ENCODE peak calls at places on chromosomes 2 and 18, in seven cellular contexts. M is neuronal stem cell, Q is H9, J is IMR-90, B is trophoblast cell, F is H1, K is mesenchymal stem cell. R is an unnamed sample.

GRCh38 chr18:10015941-10016819 is 102.4 kb downstream of the VAPA start:
- DNase-seq in M (no peak), Q (no peak), J (peak), B (peak), F (no peak), K (peak), R (peak)

GRCh38 chr2:239329284-239329971 is 71.4 kb downstream of the HDAC4 start:
- DNase-seq in M (no peak), Q (no peak), J (peak), B (no peak), F (peak), K (no peak), R (no peak)

GRCh38 chr2:232026941-232027340 is 65.4 kb downstream of the DIS3L2 start:
- DNase-seq in M (no peak), Q (no peak), J (no peak), B (no peak), F (no peak), K (no peak), R (no peak)

GRCh38 chr2:198287706-198288105 is 483.3 kb downstream of the PLCL1 start:
- DNase-seq in M (no peak), Q (no peak), J (no peak), B (no peak), F (no peak), K (peak), R (no peak)

GRCh38 chr2:62459672-62460071 is 46.3 kb downstream of the TMEM17 start:
- DNase-seq in M (no peak), Q (no peak), J (no peak), B (no peak), F (no peak), K (no peak), R (no peak)

GRCh38 chr2:162014751-162015150 is 59.3 kb downstream of the DPP4 start:
- DNase-seq in M (no peak), Q (no peak), J (peak), B (no peak), F (no peak), K (no peak), R (no peak)

GRCh38 chr18:76450452-76450851 is 44.6 kb downstream of the ZNF516 start:
- DNase-seq in M (no peak), Q (no peak), J (peak), B (no peak), F (peak), K (no peak), R (no peak)

GRCh38 chr2:65605427-65606058 is 173.1 kb upstream of the SPRED2 start:
- DNase-seq in M (no peak), Q (no peak), J (no peak), B (peak), F (peak), K (no peak), R (no peak)

GRCh38 chr2:112750560-112750843 is 13.9 kb downstream of the CKAP2L start:
- DNase-seq in M (no peak), Q (no peak), J (peak), B (no peak), F (no peak), K (peak), R (no peak)

GRCh38 chr2:66322481-66322880 is 112.4 kb upstream of the MEIS1 start:
- DNase-seq in M (no peak), Q (no peak), J (no peak), B (no peak), F (no peak), K (no peak), R (no peak)

GRCh38 chr2:49973917-49974368 is 819.6 kb upstream of the FSHR start:
- DNase-seq in M (peak), Q (peak), J (no peak), B (no peak), F (peak), K (peak), R (peak)

GRCh38 chr2:45888167-45888566 is 236.7 kb downstream of the PRKCE start:
- DNase-seq in M (no peak), Q (no peak), J (peak), B (no peak), F (no peak), K (peak), R (no peak)

GRCh38 chr2:167749016-167749415 is 498.4 kb downstream of the STK39 start:
- DNase-seq in M (no peak), Q (no peak), J (no peak), B (no peak), F (no peak), K (no peak), R (no peak)

GRCh38 chr2:131038258-131039100 is 54.8 kb downstream of the FAM168B start:
- DNase-seq in M (no peak), Q (no peak), J (no peak), B (no peak), F (no peak), K (no peak), R (no peak)

GRCh38 chr2:170822885-170823799 is 6.5 kb downstream of the GAD1 start:
- DNase-seq in M (peak), Q (peak), J (no peak), B (no peak), F (peak), K (no peak), R (peak)

GRCh38 chr2:74849228-74849892 is 15.4 kb downstream of the HK2 start:
- DNase-seq in M (no peak), Q (peak), J (peak), B (no peak), F (no peak), K (no peak), R (peak)

GRCh38 chr2:170817247-170817998 is 736 bp downstream of the GAD1 start:
- DNase-seq in M (peak), Q (peak), J (peak), B (no peak), F (peak), K (peak), R (peak)

DNA sequence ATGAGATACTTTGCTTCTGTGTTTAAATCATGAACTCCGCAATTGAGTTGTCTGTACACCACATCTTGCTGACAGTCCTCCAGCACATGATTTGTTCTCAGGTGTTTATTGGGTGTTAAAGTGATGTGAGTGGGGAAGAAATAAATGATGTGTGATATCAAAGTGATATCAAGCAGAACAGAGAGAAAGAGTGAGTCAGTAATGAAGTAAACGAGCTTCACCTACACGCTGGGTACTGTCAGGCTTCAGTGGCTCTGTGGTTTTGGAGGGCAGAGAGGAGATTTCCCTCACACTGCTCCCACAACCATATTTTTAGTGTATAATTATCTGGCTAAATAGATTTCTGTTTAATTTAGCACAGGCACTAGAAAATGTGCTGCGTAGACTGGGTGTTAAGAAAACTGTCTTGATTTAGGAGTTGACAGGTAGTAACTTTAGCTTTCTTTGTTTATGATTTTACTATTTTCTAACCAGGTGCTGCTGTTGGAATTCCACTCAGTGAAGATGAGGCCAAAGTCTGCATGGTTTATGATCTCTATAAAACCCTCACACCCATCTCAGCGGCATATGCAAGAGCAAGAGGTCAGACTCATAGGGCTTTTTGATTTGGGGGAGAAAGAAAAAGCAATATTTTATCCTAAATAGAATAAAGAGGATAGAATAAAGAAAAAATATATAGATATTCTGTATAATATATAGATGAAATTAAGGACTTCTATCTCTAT is 21.2 kb downstream of the ATIC start:
- DNase-seq in M (no peak), Q (no peak), J (no peak), B (no peak), F (no peak), K (no peak), R (no peak)
- H2BK5ac ChIP-seq in M (no peak), Q (no peak), J (no peak), B (no peak), F (no peak), K (no peak), R (no peak)

GRCh38 chr18:39485696-39486095 is 1920.1 kb upstream of the CELF4 start:
- DNase-seq in M (no peak), Q (no peak), J (peak), B (no peak), F (no peak), K (peak), R (no peak)

GRCh38 chr18:39486268-39486667 is 1920.7 kb upstream of the CELF4 start:
- DNase-seq in M (no peak), Q (no peak), J (no peak), B (no peak), F (no peak), K (no peak), R (peak)

GRCh38 chr18:39491408-39491807 is 1925.8 kb upstream of the CELF4 start:
- DNase-seq in M (no peak), Q (no peak), J (no peak), B (no peak), F (no peak), K (no peak), R (no peak)

GRCh38 chr18:39489426-39489825 is 1923.8 kb upstream of the CELF4 start:
- DNase-seq in M (no peak), Q (no peak), J (no peak), B (no peak), F (no peak), K (no peak), R (no peak)

GRCh38 chr18:39487932-39488331 is 1922.3 kb upstream of the CELF4 start:
- DNase-seq in M (no peak), Q (no peak), J (no peak), B (no peak), F (no peak), K (no peak), R (no peak)
- H2BK5ac ChIP-seq in M (no peak), Q (no peak), J (no peak), B (no peak), F (no peak), K (no peak), R (no peak)

GRCh38 chr2:216696751-216697560 is 1.6 kb upstream of the IGFBP5 start:
- DNase-seq in M (no peak), Q (no peak), J (peak), B (no peak), F (no peak), K (peak), R (peak)
- H2BK5ac ChIP-seq in M (no peak), Q (no peak), J (peak), B (peak), F (no peak), K (no peak), R (no peak)

DNA sequence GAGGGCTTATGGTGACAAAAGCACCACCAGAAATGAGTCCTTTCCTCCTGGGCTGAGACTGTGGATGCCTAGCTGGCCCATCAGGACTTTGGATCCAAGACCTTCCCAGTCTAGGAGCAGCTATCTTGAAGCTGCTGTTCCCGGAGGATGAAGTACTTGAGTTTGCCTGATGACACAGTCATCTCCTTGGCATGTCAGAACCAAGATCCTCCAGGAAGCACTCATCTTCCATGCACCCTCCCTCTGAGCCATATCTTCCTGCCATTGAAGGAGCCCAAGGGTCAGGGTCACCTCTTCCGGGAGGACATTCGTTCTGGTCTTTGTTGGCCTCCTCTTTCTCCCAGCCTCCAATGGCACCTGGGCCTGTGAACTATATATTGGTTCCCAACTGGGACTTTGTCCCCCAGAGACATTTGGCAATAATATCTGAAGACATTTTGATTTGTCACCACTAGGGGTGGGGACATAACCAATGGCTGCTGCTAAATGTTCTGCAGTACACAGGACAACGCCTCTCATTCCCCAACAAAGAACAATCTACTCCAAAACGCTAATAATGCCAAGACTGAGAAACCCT is 4.3 kb upstream of the MYO7B start:
- DNase-seq in M (no peak), Q (no peak), J (peak), B (peak), F (no peak), K (peak), R (no peak)
- H2BK5ac ChIP-seq in M (no peak), Q (no peak), J (no peak), B (no peak), F (no peak), K (no peak), R (no peak)

DNA sequence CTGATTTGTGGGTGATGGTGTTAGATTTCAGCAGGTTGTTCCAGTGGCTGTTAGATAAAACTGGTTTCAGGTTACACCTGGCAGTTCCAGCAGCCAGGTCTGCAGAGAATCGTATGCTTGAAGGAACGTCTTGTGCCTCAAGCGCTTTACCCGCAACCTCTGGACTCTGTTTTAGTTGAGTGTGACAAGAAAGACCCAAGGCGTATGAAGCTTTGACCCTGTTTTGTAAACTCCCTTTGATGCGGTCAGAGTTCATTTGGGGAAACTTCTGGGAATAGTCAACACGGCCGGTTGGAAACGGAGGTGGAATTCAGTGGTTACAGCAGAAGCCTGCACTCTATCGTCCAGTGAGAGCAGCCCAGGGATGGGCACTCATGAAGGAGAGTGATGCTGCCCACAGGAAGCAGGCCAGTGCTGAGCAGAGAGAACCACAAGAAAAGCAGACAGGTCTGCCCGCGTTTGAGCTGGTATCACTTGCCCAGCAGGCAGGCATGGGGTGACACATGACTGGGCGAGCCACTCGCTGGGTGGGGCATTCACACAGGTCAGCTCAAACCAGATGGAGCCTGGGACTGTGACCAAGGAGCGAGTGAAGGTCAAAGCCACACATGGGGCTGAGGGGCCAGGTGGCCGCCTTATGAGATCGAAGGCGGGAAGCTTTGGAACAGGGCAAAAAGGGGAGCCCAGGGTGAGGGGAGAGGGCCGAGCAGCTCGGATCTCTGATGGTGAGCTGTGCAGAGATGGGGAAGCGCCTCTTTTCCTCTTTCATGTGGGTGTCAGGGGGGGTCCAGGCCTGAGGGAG is 99.6 kb upstream of the MBOAT2 start:
- DNase-seq in M (no peak), Q (no peak), J (no peak), B (peak), F (peak), K (peak), R (peak)
- H2BK5ac ChIP-seq in M (no peak), Q (no peak), J (no peak), B (peak), F (peak), K (no peak), R (no peak)

DNA sequence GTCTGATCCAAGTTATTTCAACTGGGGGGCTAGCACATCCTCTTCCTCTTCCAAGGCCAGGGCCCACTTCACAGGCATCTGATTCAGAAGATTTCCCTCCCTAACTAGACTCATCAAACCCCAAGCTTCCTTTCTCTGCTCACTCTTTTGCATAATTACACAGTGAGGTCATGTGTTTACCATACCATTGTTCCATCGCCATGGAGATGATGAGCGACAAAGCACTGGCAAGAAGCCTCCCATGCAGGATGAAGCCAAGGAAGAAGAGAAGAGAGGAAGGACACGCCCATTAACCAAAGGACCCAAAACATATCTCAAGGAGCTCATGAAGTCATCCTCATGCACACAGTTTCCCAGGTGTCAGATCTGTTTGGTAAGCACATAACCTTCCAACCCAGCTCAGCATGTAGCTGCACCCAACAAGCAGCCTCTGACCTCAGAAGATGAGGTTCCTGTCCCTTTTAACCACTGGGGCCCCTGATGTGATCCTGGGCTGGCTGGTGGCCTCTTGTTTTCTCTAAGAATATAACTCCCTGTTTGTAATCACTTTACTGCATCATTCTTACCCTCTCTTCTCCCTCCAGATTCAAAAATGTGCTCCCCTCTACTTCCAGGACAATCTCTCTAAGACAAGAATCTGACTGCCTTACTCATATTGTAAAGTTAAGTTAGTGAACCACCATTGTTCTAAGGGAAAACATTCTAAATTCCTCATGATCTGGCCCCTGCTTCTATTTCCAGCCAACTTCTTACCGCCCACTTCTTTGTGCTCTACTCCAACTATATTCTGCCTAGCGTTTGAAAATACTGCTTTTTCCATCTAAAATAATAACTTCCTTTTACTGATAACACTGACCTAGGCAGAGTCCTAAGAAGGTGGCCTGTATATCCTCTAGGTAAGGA is 190.1 kb downstream of the TTC32 start:
- DNase-seq in M (peak), Q (peak), J (peak), B (peak), F (no peak), K (peak), R (peak)
- H2BK5ac ChIP-seq in M (no peak), Q (no peak), J (peak), B (no peak), F (no peak), K (no peak), R (no peak)

GRCh38 chr2:17729880-17730279 is 23.7 kb downstream of the SMC6 start:
- DNase-seq in M (no peak), Q (no peak), J (no peak), B (no peak), F (no peak), K (no peak), R (no peak)

GRCh38 chr2:17736989-17737388 is 16.6 kb downstream of the SMC6 start:
- DNase-seq in M (no peak), Q (no peak), J (peak), B (no peak), F (no peak), K (no peak), R (no peak)

GRCh38 chr2:17733650-17734049 is 20.0 kb downstream of the SMC6 start:
- DNase-seq in M (no peak), Q (no peak), J (no peak), B (no peak), F (no peak), K (no peak), R (no peak)

GRCh38 chr2:17740203-17740602 is 13.4 kb downstream of the SMC6 start:
- DNase-seq in M (no peak), Q (no peak), J (no peak), B (no peak), F (no peak), K (no peak), R (no peak)

DNA sequence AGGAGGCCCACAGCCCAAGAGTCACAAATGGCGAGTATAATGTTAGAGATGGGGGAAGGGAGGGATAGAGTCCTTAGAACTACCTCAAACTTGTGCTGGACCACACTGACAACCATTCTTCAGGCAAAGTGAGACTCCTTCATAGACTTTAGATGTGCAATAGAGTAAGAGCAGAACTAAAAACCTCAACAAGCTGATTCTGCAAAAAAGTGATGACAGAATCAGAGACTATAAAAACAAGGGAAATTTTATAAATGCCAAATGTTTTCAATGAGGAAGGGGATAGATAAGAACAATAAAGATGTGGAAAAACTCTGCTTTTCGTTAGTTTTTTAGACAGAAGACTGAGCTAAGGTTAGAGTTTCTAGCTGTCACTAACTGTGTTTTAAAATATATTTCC is 17.7 kb downstream of the SMC6 start:
- DNase-seq in M (no peak), Q (no peak), J (no peak), B (no peak), F (no peak), K (no peak), R (no peak)
- H2BK5ac ChIP-seq in M (no peak), Q (no peak), J (peak), B (no peak), F (no peak), K (no peak), R (no peak)

DNA sequence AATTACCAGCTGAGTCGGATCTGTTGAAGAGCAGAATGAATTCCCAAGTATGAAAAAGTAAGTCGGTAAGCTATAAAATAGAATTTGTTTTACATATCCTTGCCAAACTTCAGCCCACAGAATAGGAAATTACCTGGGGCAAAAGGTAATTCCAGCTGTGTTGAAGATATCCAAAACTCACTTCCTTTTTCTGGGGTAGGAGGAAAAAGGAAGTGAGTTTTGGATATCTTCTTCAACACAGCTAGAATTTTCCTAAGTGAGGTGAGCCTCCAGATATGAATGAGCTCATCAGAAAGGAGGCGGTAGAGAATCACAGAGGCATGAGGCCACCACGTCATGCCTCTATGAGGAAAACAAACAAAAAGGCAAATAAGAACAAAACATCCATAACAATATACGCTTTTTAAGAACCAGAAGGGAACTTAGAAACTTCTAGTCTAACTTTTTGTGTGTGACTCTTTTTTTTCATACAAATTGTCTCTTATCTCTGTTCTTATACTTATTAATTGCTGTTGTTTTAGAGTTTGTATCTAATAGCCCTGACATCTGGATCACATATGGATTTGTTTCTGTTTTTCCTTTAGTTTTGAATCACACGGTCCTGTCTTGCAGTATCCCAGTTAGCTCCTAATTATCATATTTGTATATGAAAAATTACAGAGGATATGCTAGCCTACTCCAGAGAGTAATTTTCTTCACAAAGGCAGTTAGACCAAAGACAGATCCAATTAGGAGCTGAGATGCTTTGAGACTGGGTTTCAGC is 104.5 kb downstream of the RBM43 start:
- DNase-seq in M (no peak), Q (no peak), J (peak), B (no peak), F (no peak), K (no peak), R (no peak)
- H2BK5ac ChIP-seq in M (no peak), Q (no peak), J (no peak), B (no peak), F (no peak), K (no peak), R (no peak)

GRCh38 chr2:24434576-24434975 is 56.5 kb upstream of the NCOA1 start:
- DNase-seq in M (no peak), Q (no peak), J (no peak), B (no peak), F (no peak), K (no peak), R (peak)
- H2BK5ac ChIP-seq in M (no peak), Q (no peak), J (no peak), B (no peak), F (no peak), K (no peak), R (no peak)

R was measured in mesendoderm.